ENCODE peak calls at places on chromosomes 6 and 20, in ten cellular contexts. K is upper lobe of right lung; F is left lung; Y is left ventricle myocardium superior; P is effector memory CD8-positive, alpha-beta T cell; S is activated naive CD8-positive, alpha-beta T cell treated with anti-CD3 and anti-CD28 coated beads, Interleukin-2, amount 50 U/mL, for 24 hours; C is left cardiac atrium; X is activated B cell treated with CpG ODN at 0.5 μM for 24 hours; A is naive B cell; U is activated CD8-positive, alpha-beta T cell treated with anti-CD3 and anti-CD28 coated beads for 36 hours. Z is an unnamed sample.

GRCh38 chr20:11195899-11196558 is 522.2 kb upstream of the JAG1 start:
- ATAC-seq in K (peak), F (peak), Y (peak), P (no peak), S (peak), C (peak), X (no peak), A (no peak), U (no peak), Z (no peak)

GRCh38 chr20:24060851-24061590 is 72.4 kb upstream of the GGTLC1 start:
- ATAC-seq in K (peak), F (peak), Y (no peak), P (no peak), S (no peak), C (no peak), X (no peak), A (no peak), U (no peak), Z (peak)

GRCh38 chr6:31908791-31909190 is 6.9 kb upstream of the ZBTB12 start:
- ATAC-seq in K (no peak), F (no peak), Y (no peak), P (no peak), S (peak), C (no peak), X (peak), A (no peak), U (peak), Z (peak)

GRCh38 chr20:50645253-50646068 is 45.9 kb downstream of the RIPOR3 start:
- ATAC-seq in K (peak), F (peak), Y (peak), P (no peak), S (no peak), C (peak), X (no peak), A (no peak), U (no peak), Z (no peak)

GRCh38 chr20:36573798-36574277 is 441 bp downstream of the TGIF2 start:
- ATAC-seq in K (peak), F (peak), Y (peak), P (peak), S (no peak), C (peak), X (peak), A (peak), U (no peak), Z (peak)

GRCh38 chr6:138307816-138308727 is 69.6 kb upstream of the SMIM28 start:
- ATAC-seq in K (peak), F (peak), Y (peak), P (no peak), S (no peak), C (peak), X (no peak), A (no peak), U (no peak), Z (no peak)

GRCh38 chr6:32664827-32665362 is 1.6 kb downstream of the HLA-DQB1 start:
- ATAC-seq in K (peak), F (peak), Y (peak), P (peak), S (peak), C (no peak), X (peak), A (no peak), U (peak), Z (peak)

GRCh38 chr20:50264534-50265145 is 74.0 kb downstream of the CEBPB start:
- ATAC-seq in K (no peak), F (no peak), Y (no peak), P (no peak), S (no peak), C (no peak), X (no peak), A (no peak), U (no peak), Z (no peak)

GRCh38 chr6:136753624-136754023 is 38.7 kb downstream of the MAP3K5 start:
- ATAC-seq in K (peak), F (peak), Y (no peak), P (peak), S (peak), C (peak), X (no peak), A (no peak), U (peak), Z (no peak)

GRCh38 chr6:156910938-156911337 is 133.8 kb downstream of the ARID1B start:
- ATAC-seq in K (no peak), F (no peak), Y (no peak), P (no peak), S (no peak), C (no peak), X (no peak), A (no peak), U (no peak), Z (no peak)

GRCh38 chr20:32823078-32823477 is 3.3 kb downstream of the MAPRE1 start:
- ATAC-seq in K (no peak), F (peak), Y (no peak), P (no peak), S (peak), C (no peak), X (no peak), A (no peak), U (no peak), Z (no peak)

GRCh38 chr20:43767686-43768474 is 41.1 kb upstream of the GTSF1L start:
- ATAC-seq in K (no peak), F (no peak), Y (peak), P (no peak), S (no peak), C (no peak), X (no peak), A (no peak), U (no peak), Z (no peak)

GRCh38 chr6:161948462-161948861 is 674.6 kb upstream of the AGPAT4 start:
- ATAC-seq in K (no peak), F (no peak), Y (no peak), P (no peak), S (no peak), C (no peak), X (no peak), A (no peak), U (no peak), Z (no peak)

GRCh38 chr20:46399401-46399800 is 7.0 kb downstream of the ELMO2 start:
- ATAC-seq in K (peak), F (peak), Y (no peak), P (peak), S (no peak), C (no peak), X (no peak), A (no peak), U (peak), Z (no peak)

GRCh38 chr20:14093652-14094051 is 98.3 kb downstream of the MACROD2 start:
- ATAC-seq in K (peak), F (peak), Y (no peak), P (no peak), S (no peak), C (no peak), X (no peak), A (no peak), U (no peak), Z (no peak)

GRCh38 chr20:53736757-53737403 is 143.2 kb upstream of the ZNF217 start:
- ATAC-seq in K (no peak), F (no peak), Y (no peak), P (peak), S (no peak), C (peak), X (peak), A (peak), U (peak), Z (peak)

GRCh38 chr6:152503541-152503940 is 133.6 kb downstream of the SYNE1 start:
- ATAC-seq in K (no peak), F (no peak), Y (no peak), P (no peak), S (no peak), C (no peak), X (no peak), A (no peak), U (no peak), Z (no peak)

GRCh38 chr20:48630342-48631075 is 197.3 kb downstream of the PREX1 start:
- ATAC-seq in K (no peak), F (no peak), Y (no peak), P (no peak), S (no peak), C (no peak), X (no peak), A (no peak), U (no peak), Z (no peak)

GRCh38 chr20:32842688-32843524 is 15.8 kb upstream of the EFCAB8 start:
- ATAC-seq in K (no peak), F (no peak), Y (no peak), P (no peak), S (no peak), C (no peak), X (no peak), A (no peak), U (no peak), Z (no peak)

GRCh38 chr20:1494436-1494835 is 3.2 kb upstream of the SIRPB2 start:
- ATAC-seq in K (no peak), F (no peak), Y (no peak), P (no peak), S (no peak), C (no peak), X (peak), A (no peak), U (no peak), Z (no peak)

GRCh38 chr6:47483516-47483852 is 5.9 kb downstream of the CD2AP start:
- ATAC-seq in K (no peak), F (no peak), Y (no peak), P (no peak), S (no peak), C (no peak), X (no peak), A (no peak), U (no peak), Z (no peak)

GRCh38 chr20:19835533-19836222 is 77.6 kb downstream of the RIN2 start:
- ATAC-seq in K (peak), F (peak), Y (peak), P (no peak), S (no peak), C (peak), X (no peak), A (no peak), U (no peak), Z (no peak)

GRCh38 chr6:11008821-11009220 is 35.3 kb downstream of the ELOVL2 start:
- ATAC-seq in K (no peak), F (peak), Y (peak), P (no peak), S (no peak), C (no peak), X (no peak), A (no peak), U (no peak), Z (no peak)

GRCh38 chr6:89068695-89069094 is 11.9 kb upstream of the PNRC1 start:
- ATAC-seq in K (no peak), F (no peak), Y (no peak), P (no peak), S (no peak), C (no peak), X (no peak), A (no peak), U (no peak), Z (no peak)

GRCh38 chr6:3211681-3212080 is 15.8 kb downstream of the TUBB2B start:
- ATAC-seq in K (no peak), F (no peak), Y (no peak), P (no peak), S (no peak), C (peak), X (no peak), A (no peak), U (no peak), Z (no peak)

Z was measured in stimulated activated memory B cell treated with anti-CD40 and anti-IgM and Interleukin-4, amounts not matched to agents 10 μg/mL and 1 μg/mL and 100 μg/mL, for 72 hours.